ENCODE peak calls at places on chromosome 2, in ten cellular contexts. W is fibroblast of lung; V is aorta; M is IMR-90; P is CD4-positive, alpha-beta memory T cell; N is upper lobe of right lung; S is CD8-positive, alpha-beta memory T cell; R is pancreas; U is left ventricle myocardium inferior; Y is colonic mucosa. E is an unnamed sample. For H3K4me1, the result is how much of the 10 kb centered on the place peaks cover.

GRCh38 chr2:142165790-142166189 is 35.0 kb upstream of the LRP1B start:
- DNase-seq in W (peak), V (no peak), M (peak), P (no peak), N (no peak), S (no peak), R (no peak), U (no peak), Y (no peak), E (no peak)

GRCh38 chr2:240569998-240570530 is 1.8 kb downstream of the RNPEPL1 start:
- DNase-seq in W (no peak), V (peak), M (no peak), P (no peak), N (peak), S (no peak), R (peak), U (no peak), Y (no peak), E (peak)

GRCh38 chr2:95317665-95318425 is 20.7 kb downstream of the KCNIP3 start:
- DNase-seq in W (no peak), V (no peak), M (no peak), P (no peak), N (no peak), S (no peak), R (peak), U (no peak), Y (no peak), E (no peak)

GRCh38 chr2:206804326-206804725 is 38.9 kb downstream of the FASTKD2 start:
- DNase-seq in W (no peak), V (no peak), M (no peak), P (no peak), N (no peak), S (no peak), R (no peak), U (no peak), Y (no peak), E (no peak)

GRCh38 chr2:27711804-27712203 is 48.1 kb downstream of the SLC4A1AP start:
- DNase-seq in W (no peak), V (no peak), M (no peak), P (no peak), N (no peak), S (no peak), R (no peak), U (no peak), Y (no peak), E (no peak)

GRCh38 chr2:118696786-118697465 is 150.5 kb downstream of the EN1 start:
- DNase-seq in W (peak), V (no peak), M (peak), P (no peak), N (no peak), S (no peak), R (no peak), U (no peak), Y (no peak), E (no peak)

GRCh38 chr2:137252934-137253333 is 487.6 kb downstream of the THSD7B start:
- DNase-seq in W (no peak), V (no peak), M (no peak), P (no peak), N (no peak), S (no peak), R (no peak), U (no peak), Y (no peak), E (no peak)

GRCh38 chr2:128552141-128552805 is 233.6 kb upstream of the HS6ST1 start:
- DNase-seq in W (no peak), V (no peak), M (no peak), P (no peak), N (no peak), S (no peak), R (no peak), U (no peak), Y (no peak), E (no peak)

GRCh38 chr2:189379731-189380261 is 61.5 kb upstream of the WDR75 start:
- DNase-seq in W (peak), V (no peak), M (peak), P (no peak), N (no peak), S (no peak), R (no peak), U (no peak), Y (no peak), E (no peak)

GRCh38 chr2:105081006-105081701 is 43.3 kb downstream of the MRPS9 start:
- DNase-seq in W (peak), V (no peak), M (peak), P (no peak), N (no peak), S (no peak), R (no peak), U (no peak), Y (no peak), E (no peak)

GRCh38 chr2:23782126-23782525 is 144.8 kb downstream of the ATAD2B start:
- DNase-seq in W (no peak), V (no peak), M (no peak), P (no peak), N (no peak), S (no peak), R (no peak), U (no peak), Y (no peak), E (no peak)

DNA sequence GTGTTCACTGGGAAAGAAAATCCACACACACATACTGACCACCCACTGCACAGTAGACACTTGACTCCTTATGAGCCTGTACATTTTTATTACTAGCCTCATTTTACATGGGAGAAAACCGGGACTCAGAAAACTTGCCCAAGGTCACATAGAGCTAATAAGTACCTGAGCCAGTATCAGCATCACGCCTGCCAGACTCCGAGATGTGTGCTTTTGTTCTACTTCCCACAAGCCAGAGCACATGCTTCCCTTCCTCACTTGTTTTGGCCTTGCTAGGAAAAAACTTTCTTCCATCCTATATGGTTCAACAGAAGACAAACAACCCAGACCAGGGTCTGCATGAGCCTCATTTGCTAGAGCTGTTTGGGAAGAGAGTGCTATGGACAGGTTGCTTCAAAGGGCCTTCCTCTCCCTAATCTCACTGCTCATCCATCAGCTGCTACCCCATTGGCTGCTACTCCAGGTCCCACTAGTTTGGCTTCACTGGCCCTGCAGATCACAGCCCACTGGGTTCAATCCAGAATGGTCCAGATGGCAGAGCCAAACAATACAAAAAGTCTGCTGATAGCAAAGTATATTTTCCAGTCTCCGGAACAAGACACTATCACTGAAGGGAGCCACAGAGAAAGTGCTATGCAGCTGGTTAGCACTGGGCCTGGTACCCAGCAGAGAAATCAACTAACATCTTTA is 63.9 kb downstream of the STK39 start:
- DNase-seq in W (no peak), V (no peak), M (no peak), P (no peak), N (no peak), S (no peak), R (peak), U (no peak), Y (no peak), E (no peak)
- H3K4me1 ChIP-seq in W (under half), V (under half), M (under half), P (under half), N (under half), S (under half), R (under half), U (half or more), Y (under half), E (under half)

GRCh38 chr2:98727369-98727749 is 3.6 kb downstream of the MGAT4A start:
- DNase-seq in W (no peak), V (no peak), M (no peak), P (no peak), N (no peak), S (no peak), R (peak), U (peak), Y (peak), E (no peak)
- H3K4me3 ChIP-seq in W (no peak), V (no peak), M (no peak), P (peak), N (peak), S (peak), R (no peak), U (peak), Y (no peak), E (peak)

DNA sequence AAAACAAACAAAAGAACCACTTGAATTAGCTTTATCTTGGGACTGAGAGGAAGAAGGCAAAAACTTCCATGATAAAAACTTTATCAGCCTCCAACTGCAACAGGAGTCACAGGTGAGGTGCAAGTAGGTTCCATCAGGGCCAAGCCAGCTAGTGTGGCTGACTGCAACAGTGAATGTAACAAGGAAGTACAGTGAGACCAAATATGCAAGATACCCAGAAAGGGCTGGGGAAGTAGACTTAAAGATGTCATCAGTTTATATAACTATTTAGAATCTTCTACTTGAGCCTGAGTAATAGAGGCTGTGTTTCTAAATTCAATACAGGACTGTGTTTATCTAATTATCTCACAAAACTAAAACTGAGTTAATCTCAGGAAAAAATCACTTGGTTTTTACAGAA is 14.8 kb downstream of the PLEKHM3 start:
- DNase-seq in W (no peak), V (no peak), M (peak), P (no peak), N (no peak), S (no peak), R (no peak), U (no peak), Y (no peak), E (no peak)
- H3K4me1 ChIP-seq in W (under half), V (under half), M (under half), P (under half), N (under half), S (under half), R (under half), U (half or more), Y (under half), E (under half)

DNA sequence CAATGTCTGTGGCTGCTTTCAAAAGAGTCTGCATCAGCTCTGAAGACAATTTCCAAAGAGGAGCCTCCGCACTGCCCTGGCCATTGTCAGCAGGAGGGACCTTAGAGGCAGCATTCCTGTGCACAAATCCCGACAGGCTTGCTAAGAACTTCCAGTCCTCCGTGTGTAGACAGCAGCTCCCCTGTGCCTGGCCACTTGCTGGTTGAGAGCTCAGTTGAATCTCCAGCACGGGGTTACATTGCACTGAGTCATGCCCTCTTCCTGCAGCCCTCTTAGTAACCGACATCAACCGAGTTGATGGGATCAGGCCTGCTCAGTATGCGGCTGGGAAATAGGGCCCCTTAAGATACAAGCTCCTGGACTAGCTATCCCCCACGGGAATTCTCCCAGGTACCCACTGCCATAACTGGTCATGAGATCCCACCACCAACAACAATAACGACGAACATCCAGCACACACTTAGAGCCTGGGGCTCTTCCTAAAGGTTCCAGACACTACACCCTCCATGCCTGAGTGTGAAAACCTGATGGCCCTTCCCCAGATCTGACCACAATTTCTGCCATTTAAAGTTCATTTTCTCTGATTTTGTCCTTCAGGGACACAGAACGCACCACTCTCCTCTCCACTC is 12.0 kb downstream of the ATP6V1B1 start:
- DNase-seq in W (peak), V (no peak), M (peak), P (no peak), N (peak), S (no peak), R (no peak), U (no peak), Y (peak), E (peak)
- H3K4me3 ChIP-seq in W (no peak), V (no peak), M (no peak), P (no peak), N (no peak), S (no peak), R (no peak), U (peak), Y (no peak), E (no peak)

E was measured in Peyer's patch.